ENCODE peak calls at places on chromosomes 7 and 10, in ten cellular contexts. One of them, this sample, is unnamed.

GRCh38 chr10:115321360-115321759 is 228.2 kb downstream of the ATRNL1 start:
- DNase-seq in AG04450: no peak
- DNase-seq in SK-N-SH: no peak
- DNase-seq in coronary artery: no peak
- DNase-seq in astrocyte of the spinal cord: no peak
- DNase-seq in endothelial cell: no peak
- DNase-seq in OCI-LY7: no peak
- DNase-seq in foreskin fibroblast: no peak
- DNase-seq in CD8-positive, alpha-beta T cell: no peak
- DNase-seq in GM13976: no peak
- DNase-seq in this sample: no peak

GRCh38 chr10:25015927-25016348 is at the start of gene ENKUR:
- DNase-seq in astrocyte of the spinal cord: peak
- DNase-seq in coronary artery: peak
- DNase-seq in AG04450: peak
- DNase-seq in CD8-positive, alpha-beta T cell: peak
- DNase-seq in GM13976: peak
- DNase-seq in SK-N-SH: peak
- DNase-seq in foreskin fibroblast: peak
- DNase-seq in endothelial cell: peak
- DNase-seq in OCI-LY7: peak
- DNase-seq in this sample: peak

GRCh38 chr10:48284002-48284546 is 9.6 kb upstream of the FRMPD2 start:
- DNase-seq in astrocyte of the spinal cord: no peak
- DNase-seq in SK-N-SH: no peak
- DNase-seq in GM13976: no peak
- DNase-seq in endothelial cell: no peak
- DNase-seq in coronary artery: peak
- DNase-seq in OCI-LY7: no peak
- DNase-seq in AG04450: no peak
- DNase-seq in CD8-positive, alpha-beta T cell: no peak
- DNase-seq in foreskin fibroblast: no peak
- DNase-seq in this sample: no peak

GRCh38 chr10:26937371-26937770 is 76.6 kb upstream of the ABI1 start:
- DNase-seq in AG04450: no peak
- DNase-seq in CD8-positive, alpha-beta T cell: no peak
- DNase-seq in coronary artery: no peak
- DNase-seq in foreskin fibroblast: no peak
- DNase-seq in astrocyte of the spinal cord: no peak
- DNase-seq in GM13976: no peak
- DNase-seq in endothelial cell: no peak
- DNase-seq in OCI-LY7: no peak
- DNase-seq in SK-N-SH: no peak
- DNase-seq in this sample: no peak

GRCh38 chr7:22356010-22356854 is 722 bp downstream of the RAPGEF5 start:
- DNase-seq in GM13976: no peak
- DNase-seq in CD8-positive, alpha-beta T cell: no peak
- DNase-seq in AG04450: no peak
- DNase-seq in foreskin fibroblast: no peak
- DNase-seq in SK-N-SH: peak
- DNase-seq in OCI-LY7: peak
- DNase-seq in endothelial cell: peak
- DNase-seq in astrocyte of the spinal cord: no peak
- DNase-seq in coronary artery: no peak
- DNase-seq in this sample: peak

GRCh38 chr7:99141334-99141733 is 2.6 kb downstream of the SMURF1 start:
- DNase-seq in SK-N-SH: no peak
- DNase-seq in GM13976: no peak
- DNase-seq in coronary artery: no peak
- DNase-seq in OCI-LY7: no peak
- DNase-seq in endothelial cell: no peak
- DNase-seq in AG04450: no peak
- DNase-seq in foreskin fibroblast: no peak
- DNase-seq in astrocyte of the spinal cord: no peak
- DNase-seq in CD8-positive, alpha-beta T cell: no peak
- DNase-seq in this sample: no peak

GRCh38 chr7:36663481-36663880 is 60.8 kb downstream of the AOAH start:
- DNase-seq in coronary artery: no peak
- DNase-seq in astrocyte of the spinal cord: no peak
- DNase-seq in GM13976: no peak
- DNase-seq in SK-N-SH: no peak
- DNase-seq in foreskin fibroblast: no peak
- DNase-seq in AG04450: no peak
- DNase-seq in OCI-LY7: no peak
- DNase-seq in endothelial cell: no peak
- DNase-seq in CD8-positive, alpha-beta T cell: no peak
- DNase-seq in this sample: no peak

GRCh38 chr10:55163388-55163972 is 362.4 kb upstream of the PCDH15 start:
- DNase-seq in foreskin fibroblast: no peak
- DNase-seq in SK-N-SH: no peak
- DNase-seq in GM13976: no peak
- DNase-seq in coronary artery: no peak
- DNase-seq in astrocyte of the spinal cord: no peak
- DNase-seq in OCI-LY7: no peak
- DNase-seq in AG04450: no peak
- DNase-seq in endothelial cell: no peak
- DNase-seq in CD8-positive, alpha-beta T cell: no peak
- DNase-seq in this sample: no peak

DNA sequence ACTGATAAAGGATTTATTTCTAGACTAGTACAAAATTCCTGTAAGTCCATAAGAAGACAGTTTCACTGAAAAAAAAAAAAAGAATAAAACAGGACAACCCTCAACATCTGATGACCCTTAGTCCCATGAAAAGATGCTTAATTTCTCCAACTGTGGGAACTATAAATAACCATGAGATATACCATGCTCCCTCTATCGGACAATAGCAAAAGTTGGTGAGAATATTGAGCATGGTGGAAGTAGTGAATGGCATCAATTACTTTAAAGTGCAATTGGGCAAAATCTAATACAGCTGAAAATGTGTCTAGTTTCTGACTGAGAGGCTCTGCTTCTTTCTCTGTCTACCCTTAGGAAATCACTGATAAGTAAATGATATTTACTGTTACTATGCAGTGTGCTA is 348.8 kb downstream of the SUGCT start:
- DNase-seq in OCI-LY7: no peak
- DNase-seq in endothelial cell: no peak
- DNase-seq in GM13976: no peak
- DNase-seq in CD8-positive, alpha-beta T cell: no peak
- DNase-seq in foreskin fibroblast: no peak
- DNase-seq in coronary artery: no peak
- DNase-seq in astrocyte of the spinal cord: no peak
- DNase-seq in SK-N-SH: no peak
- DNase-seq in AG04450: no peak
- DNase-seq in this sample: no peak
- TF ChIP-seq CTCF in OCI-LY7: no peak
- TF ChIP-seq CTCF in endothelial cell: no peak
- TF ChIP-seq CTCF in GM13976: no peak
- TF ChIP-seq CTCF in CD8-positive, alpha-beta T cell: no peak
- TF ChIP-seq CTCF in foreskin fibroblast: peak
- TF ChIP-seq CTCF in coronary artery: no peak
- TF ChIP-seq CTCF in astrocyte of the spinal cord: no peak
- TF ChIP-seq CTCF in SK-N-SH: peak
- TF ChIP-seq CTCF in AG04450: peak
- TF ChIP-seq CTCF in this sample: no peak

DNA sequence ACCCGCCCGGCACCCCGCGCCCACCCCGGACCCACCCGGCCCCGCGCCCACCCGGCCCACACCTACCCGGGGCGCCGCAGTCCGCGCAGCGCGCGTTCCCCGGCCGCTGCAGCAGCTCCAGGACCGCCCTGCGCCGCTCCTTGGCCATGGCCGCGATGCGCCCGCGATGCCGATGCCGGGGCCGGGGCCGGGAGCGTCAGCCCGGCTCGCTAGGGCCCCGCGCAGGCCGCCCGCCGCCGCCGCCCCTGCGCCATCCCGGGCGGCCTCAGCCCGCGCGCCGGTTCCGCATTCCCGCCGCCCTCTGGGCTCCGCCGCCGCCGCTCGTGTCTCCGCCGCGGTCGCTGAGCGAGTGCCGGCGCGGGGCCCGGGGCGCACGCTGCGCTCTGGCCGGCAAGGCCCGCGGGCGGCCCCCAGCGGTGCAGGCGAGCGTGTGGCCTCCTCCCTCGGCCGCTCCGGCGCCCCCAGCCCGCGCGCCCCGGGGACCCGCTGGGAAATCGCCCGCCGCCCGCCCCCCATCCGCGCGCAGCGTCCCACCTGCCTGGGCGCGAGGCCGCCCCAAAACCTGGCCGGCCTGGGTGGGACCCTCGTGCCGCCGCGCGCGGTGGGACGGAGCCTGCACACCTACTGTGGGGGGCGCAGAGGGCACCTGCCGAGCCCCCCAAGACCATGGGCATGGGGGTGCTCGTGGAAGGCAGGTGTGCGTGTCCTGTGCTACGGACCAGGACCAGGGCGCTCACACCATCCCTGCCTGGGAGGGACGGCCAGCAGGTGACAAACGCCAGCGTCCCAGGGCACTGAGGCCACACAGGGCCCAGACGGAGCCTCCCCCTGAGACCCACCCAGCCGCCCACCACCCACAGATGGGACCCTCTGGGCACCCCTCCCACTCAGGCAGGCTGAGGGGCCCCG is at the start of gene ADAP1:
- DNase-seq in coronary artery: no peak
- DNase-seq in astrocyte of the spinal cord: no peak
- DNase-seq in SK-N-SH: peak
- DNase-seq in OCI-LY7: peak
- DNase-seq in foreskin fibroblast: no peak
- DNase-seq in endothelial cell: peak
- DNase-seq in AG04450: no peak
- DNase-seq in CD8-positive, alpha-beta T cell: peak
- DNase-seq in GM13976: peak
- DNase-seq in this sample: peak
- TF ChIP-seq CTCF in coronary artery: no peak
- TF ChIP-seq CTCF in astrocyte of the spinal cord: no peak
- TF ChIP-seq CTCF in SK-N-SH: peak
- TF ChIP-seq CTCF in OCI-LY7: no peak
- TF ChIP-seq CTCF in foreskin fibroblast: no peak
- TF ChIP-seq CTCF in endothelial cell: no peak
- TF ChIP-seq CTCF in AG04450: peak
- TF ChIP-seq CTCF in CD8-positive, alpha-beta T cell: no peak
- TF ChIP-seq CTCF in GM13976: peak
- TF ChIP-seq CTCF in this sample: peak

DNA sequence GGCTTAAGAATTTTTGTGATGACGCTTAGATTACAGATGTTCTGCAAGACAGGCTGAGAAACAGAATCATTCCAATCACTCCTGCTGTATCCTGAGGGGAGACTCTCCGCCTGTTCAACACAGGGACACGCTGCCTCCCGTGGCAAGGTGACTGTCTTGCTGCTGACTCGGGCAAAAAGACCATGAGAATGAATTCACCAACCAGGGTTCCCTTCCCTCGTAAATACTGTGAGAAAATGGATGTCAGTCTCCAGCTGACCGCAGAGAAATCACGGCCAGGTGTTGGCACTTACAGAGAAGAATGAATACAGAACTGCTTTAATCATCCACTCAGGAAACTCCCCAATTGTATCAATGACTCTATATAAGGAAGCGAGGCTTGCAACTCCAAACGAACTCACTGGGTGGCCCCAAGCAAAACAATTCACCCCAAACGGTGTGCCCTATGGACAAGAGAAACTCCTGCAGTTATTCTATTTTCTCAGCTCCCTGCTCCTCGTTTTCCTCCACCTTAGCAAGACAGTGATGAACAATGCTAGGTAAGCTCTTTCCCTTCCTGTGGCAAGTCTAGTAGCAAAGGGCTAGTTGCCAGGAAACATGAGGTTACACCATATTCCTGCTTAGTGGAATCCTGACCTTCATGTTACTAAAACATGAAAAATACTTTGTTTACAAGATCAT is 22.8 kb downstream of the GNA12 start:
- DNase-seq in OCI-LY7: peak
- DNase-seq in coronary artery: no peak
- DNase-seq in SK-N-SH: peak
- DNase-seq in AG04450: peak
- DNase-seq in GM13976: peak
- DNase-seq in CD8-positive, alpha-beta T cell: no peak
- DNase-seq in foreskin fibroblast: peak
- DNase-seq in endothelial cell: no peak
- DNase-seq in astrocyte of the spinal cord: peak
- DNase-seq in this sample: peak
- TF ChIP-seq CTCF in OCI-LY7: peak
- TF ChIP-seq CTCF in coronary artery: no peak
- TF ChIP-seq CTCF in SK-N-SH: peak
- TF ChIP-seq CTCF in AG04450: no peak
- TF ChIP-seq CTCF in GM13976: no peak
- TF ChIP-seq CTCF in CD8-positive, alpha-beta T cell: no peak
- TF ChIP-seq CTCF in foreskin fibroblast: no peak
- TF ChIP-seq CTCF in endothelial cell: no peak
- TF ChIP-seq CTCF in astrocyte of the spinal cord: no peak
- TF ChIP-seq CTCF in this sample: no peak

GRCh38 chr10:28542728-28543127 is 9.8 kb downstream of the WAC start:
- DNase-seq in CD8-positive, alpha-beta T cell: no peak
- DNase-seq in astrocyte of the spinal cord: no peak
- DNase-seq in coronary artery: no peak
- DNase-seq in endothelial cell: no peak
- DNase-seq in AG04450: no peak
- DNase-seq in OCI-LY7: no peak
- DNase-seq in SK-N-SH: no peak
- DNase-seq in foreskin fibroblast: no peak
- DNase-seq in GM13976: no peak
- DNase-seq in this sample: no peak
- TF ChIP-seq CTCF in CD8-positive, alpha-beta T cell: no peak
- TF ChIP-seq CTCF in astrocyte of the spinal cord: no peak
- TF ChIP-seq CTCF in coronary artery: no peak
- TF ChIP-seq CTCF in endothelial cell: no peak
- TF ChIP-seq CTCF in AG04450: no peak
- TF ChIP-seq CTCF in OCI-LY7: no peak
- TF ChIP-seq CTCF in SK-N-SH: no peak
- TF ChIP-seq CTCF in foreskin fibroblast: no peak
- TF ChIP-seq CTCF in GM13976: no peak
- TF ChIP-seq CTCF in this sample: no peak

DNA sequence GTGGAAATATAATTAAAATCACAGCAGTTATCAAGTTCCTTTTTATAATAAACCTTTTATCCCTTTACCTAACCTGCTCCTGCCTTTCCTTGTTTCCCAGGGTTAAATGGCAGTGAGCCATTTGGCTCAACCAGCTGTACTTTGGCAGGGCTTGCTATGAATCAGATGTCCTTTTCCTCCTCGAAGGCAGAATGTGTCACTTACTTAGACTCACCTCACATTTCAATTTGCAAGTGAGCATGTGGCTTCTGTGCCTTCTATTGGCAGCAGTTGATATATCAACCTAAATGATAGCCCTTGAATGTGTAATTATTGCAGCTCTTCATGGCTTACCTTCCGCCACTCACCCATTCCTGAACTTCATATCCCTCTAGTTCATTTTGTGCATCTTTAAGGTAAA is 301.7 kb downstream of the CSTF2T start:
- DNase-seq in OCI-LY7: no peak
- DNase-seq in SK-N-SH: no peak
- DNase-seq in endothelial cell: no peak
- DNase-seq in coronary artery: peak
- DNase-seq in AG04450: no peak
- DNase-seq in foreskin fibroblast: peak
- DNase-seq in CD8-positive, alpha-beta T cell: no peak
- DNase-seq in GM13976: no peak
- DNase-seq in astrocyte of the spinal cord: peak
- DNase-seq in this sample: no peak
- TF ChIP-seq CTCF in OCI-LY7: no peak
- TF ChIP-seq CTCF in SK-N-SH: no peak
- TF ChIP-seq CTCF in endothelial cell: no peak
- TF ChIP-seq CTCF in coronary artery: no peak
- TF ChIP-seq CTCF in AG04450: no peak
- TF ChIP-seq CTCF in foreskin fibroblast: no peak
- TF ChIP-seq CTCF in CD8-positive, alpha-beta T cell: no peak
- TF ChIP-seq CTCF in GM13976: no peak
- TF ChIP-seq CTCF in astrocyte of the spinal cord: no peak
- TF ChIP-seq CTCF in this sample: no peak

GRCh38 chr10:127694580-127695193 is 42.3 kb upstream of the FOXI2 start:
- DNase-seq in SK-N-SH: peak
- DNase-seq in OCI-LY7: peak
- DNase-seq in CD8-positive, alpha-beta T cell: no peak
- DNase-seq in astrocyte of the spinal cord: no peak
- DNase-seq in GM13976: peak
- DNase-seq in coronary artery: no peak
- DNase-seq in AG04450: no peak
- DNase-seq in foreskin fibroblast: no peak
- DNase-seq in endothelial cell: peak
- DNase-seq in this sample: peak
- TF ChIP-seq CTCF in SK-N-SH: peak
- TF ChIP-seq CTCF in OCI-LY7: peak
- TF ChIP-seq CTCF in CD8-positive, alpha-beta T cell: no peak
- TF ChIP-seq CTCF in astrocyte of the spinal cord: peak
- TF ChIP-seq CTCF in GM13976: peak
- TF ChIP-seq CTCF in coronary artery: no peak
- TF ChIP-seq CTCF in AG04450: no peak
- TF ChIP-seq CTCF in foreskin fibroblast: no peak
- TF ChIP-seq CTCF in endothelial cell: peak
- TF ChIP-seq CTCF in this sample: peak